ENCODE peak calls at places on chromosomes 6 and 20, in eight cellular contexts. One of them, this sample, is unnamed.

GRCh38 chr6:68777956-68778355 is 142.9 kb downstream of the ADGRB3 start:
- DNase-seq in CD4-positive, alpha-beta T cell: no peak
- DNase-seq in IMR-90: peak; percentile 2
- DNase-seq in upper lobe of right lung: no peak
- DNase-seq in dorsolateral prefrontal cortex: peak; percentile 80
- DNase-seq in trophoblast cell: no peak
- DNase-seq in psoas muscle: no peak
- DNase-seq in brain microvascular endothelial cell: peak; percentile 68
- DNase-seq in this sample: no peak

GRCh38 chr6:42981866-42982265 is 2.5 kb upstream of the PPP2R5D start:
- DNase-seq in CD4-positive, alpha-beta T cell: no peak
- DNase-seq in trophoblast cell: no peak
- DNase-seq in upper lobe of right lung: no peak
- DNase-seq in psoas muscle: no peak
- DNase-seq in dorsolateral prefrontal cortex: no peak
- DNase-seq in IMR-90: no peak
- DNase-seq in brain microvascular endothelial cell: no peak
- DNase-seq in this sample: no peak

GRCh38 chr20:23386304-23387117 is 24.5 kb downstream of the GZF1 start:
- DNase-seq in psoas muscle: no peak
- DNase-seq in CD4-positive, alpha-beta T cell: no peak
- DNase-seq in upper lobe of right lung: no peak
- DNase-seq in IMR-90: no peak
- DNase-seq in trophoblast cell: no peak
- DNase-seq in dorsolateral prefrontal cortex: no peak
- DNase-seq in brain microvascular endothelial cell: no peak
- DNase-seq in this sample: no peak

GRCh38 chr6:139751179-139751578 is 376.7 kb upstream of the CITED2 start:
- DNase-seq in CD4-positive, alpha-beta T cell: no peak
- DNase-seq in IMR-90: peak; percentile 41
- DNase-seq in upper lobe of right lung: no peak
- DNase-seq in psoas muscle: no peak
- DNase-seq in dorsolateral prefrontal cortex: no peak
- DNase-seq in brain microvascular endothelial cell: no peak
- DNase-seq in trophoblast cell: peak; percentile 57
- DNase-seq in this sample: no peak

GRCh38 chr6:134195164-134195906 is 122.6 kb downstream of the SGK1 start:
- DNase-seq in brain microvascular endothelial cell: peak; percentile 18
- DNase-seq in trophoblast cell: peak; percentile 49
- DNase-seq in psoas muscle: no peak
- DNase-seq in IMR-90: peak; percentile 61
- DNase-seq in upper lobe of right lung: no peak
- DNase-seq in CD4-positive, alpha-beta T cell: no peak
- DNase-seq in dorsolateral prefrontal cortex: no peak
- DNase-seq in this sample: no peak

GRCh38 chr6:166418691-166419143 is 36.0 kb upstream of the MPC1 start:
- DNase-seq in trophoblast cell: no peak
- DNase-seq in CD4-positive, alpha-beta T cell: no peak
- DNase-seq in upper lobe of right lung: peak; percentile 43
- DNase-seq in IMR-90: no peak
- DNase-seq in dorsolateral prefrontal cortex: no peak
- DNase-seq in brain microvascular endothelial cell: no peak
- DNase-seq in psoas muscle: no peak
- DNase-seq in this sample: no peak

GRCh38 chr20:24492698-24493097 is 23.3 kb downstream of the SYNDIG1 start:
- DNase-seq in psoas muscle: no peak
- DNase-seq in brain microvascular endothelial cell: no peak
- DNase-seq in upper lobe of right lung: no peak
- DNase-seq in IMR-90: no peak
- DNase-seq in dorsolateral prefrontal cortex: no peak
- DNase-seq in trophoblast cell: no peak
- DNase-seq in CD4-positive, alpha-beta T cell: no peak
- DNase-seq in this sample: no peak

GRCh38 chr20:47691632-47692031 is 93.6 kb downstream of the SULF2 start:
- DNase-seq in upper lobe of right lung: no peak
- DNase-seq in IMR-90: peak; percentile 22
- DNase-seq in dorsolateral prefrontal cortex: no peak
- DNase-seq in brain microvascular endothelial cell: peak; percentile 34
- DNase-seq in trophoblast cell: no peak
- DNase-seq in psoas muscle: no peak
- DNase-seq in CD4-positive, alpha-beta T cell: no peak
- DNase-seq in this sample: no peak

GRCh38 chr6:36120979-36121706 is 9.2 kb upstream of the MAPK13 start:
- DNase-seq in trophoblast cell: peak; percentile 60
- DNase-seq in CD4-positive, alpha-beta T cell: peak; percentile 63
- DNase-seq in IMR-90: no peak
- DNase-seq in dorsolateral prefrontal cortex: no peak
- DNase-seq in upper lobe of right lung: peak; percentile 81
- DNase-seq in psoas muscle: peak; percentile 60
- DNase-seq in brain microvascular endothelial cell: no peak
- DNase-seq in this sample: no peak

GRCh38 chr6:149696904-149697303 is 21.0 kb downstream of the LATS1 start:
- DNase-seq in upper lobe of right lung: no peak
- DNase-seq in IMR-90: peak; percentile 52
- DNase-seq in brain microvascular endothelial cell: peak; percentile 12
- DNase-seq in psoas muscle: no peak
- DNase-seq in dorsolateral prefrontal cortex: no peak
- DNase-seq in trophoblast cell: no peak
- DNase-seq in CD4-positive, alpha-beta T cell: no peak
- DNase-seq in this sample: peak; percentile 37

GRCh38 chr20:8583209-8584106 is 451.4 kb downstream of the PLCB1 start:
- DNase-seq in upper lobe of right lung: no peak
- DNase-seq in CD4-positive, alpha-beta T cell: no peak
- DNase-seq in trophoblast cell: peak; percentile 81
- DNase-seq in brain microvascular endothelial cell: no peak
- DNase-seq in psoas muscle: no peak
- DNase-seq in dorsolateral prefrontal cortex: no peak
- DNase-seq in IMR-90: peak; percentile 17
- DNase-seq in this sample: no peak

GRCh38 chr6:77015350-77015749 is 447.9 kb downstream of the HTR1B start:
- DNase-seq in IMR-90: peak; percentile 72
- DNase-seq in psoas muscle: no peak
- DNase-seq in brain microvascular endothelial cell: peak; percentile 53
- DNase-seq in dorsolateral prefrontal cortex: no peak
- DNase-seq in trophoblast cell: no peak
- DNase-seq in CD4-positive, alpha-beta T cell: no peak
- DNase-seq in upper lobe of right lung: no peak
- DNase-seq in this sample: peak; percentile 6

GRCh38 chr6:92647630-92648029 is 771.7 kb downstream of the EPHA7 start:
- DNase-seq in psoas muscle: no peak
- DNase-seq in upper lobe of right lung: no peak
- DNase-seq in brain microvascular endothelial cell: no peak
- DNase-seq in dorsolateral prefrontal cortex: no peak
- DNase-seq in IMR-90: no peak
- DNase-seq in CD4-positive, alpha-beta T cell: no peak
- DNase-seq in trophoblast cell: peak; percentile 41
- DNase-seq in this sample: no peak

GRCh38 chr6:46756469-46757205 is 9.9 kb downstream of the ANKRD66 start:
- DNase-seq in brain microvascular endothelial cell: no peak
- DNase-seq in CD4-positive, alpha-beta T cell: no peak
- DNase-seq in IMR-90: no peak
- DNase-seq in psoas muscle: no peak
- DNase-seq in trophoblast cell: peak; percentile 10
- DNase-seq in dorsolateral prefrontal cortex: no peak
- DNase-seq in upper lobe of right lung: no peak
- DNase-seq in this sample: no peak

GRCh38 chr6:166656269-166657206 is 29.5 kb upstream of the RPS6KA2 start:
- DNase-seq in upper lobe of right lung: no peak
- DNase-seq in brain microvascular endothelial cell: no peak
- DNase-seq in CD4-positive, alpha-beta T cell: no peak
- DNase-seq in trophoblast cell: no peak
- DNase-seq in dorsolateral prefrontal cortex: peak; percentile 70
- DNase-seq in psoas muscle: no peak
- DNase-seq in IMR-90: peak; percentile 58
- DNase-seq in this sample: no peak

DNA sequence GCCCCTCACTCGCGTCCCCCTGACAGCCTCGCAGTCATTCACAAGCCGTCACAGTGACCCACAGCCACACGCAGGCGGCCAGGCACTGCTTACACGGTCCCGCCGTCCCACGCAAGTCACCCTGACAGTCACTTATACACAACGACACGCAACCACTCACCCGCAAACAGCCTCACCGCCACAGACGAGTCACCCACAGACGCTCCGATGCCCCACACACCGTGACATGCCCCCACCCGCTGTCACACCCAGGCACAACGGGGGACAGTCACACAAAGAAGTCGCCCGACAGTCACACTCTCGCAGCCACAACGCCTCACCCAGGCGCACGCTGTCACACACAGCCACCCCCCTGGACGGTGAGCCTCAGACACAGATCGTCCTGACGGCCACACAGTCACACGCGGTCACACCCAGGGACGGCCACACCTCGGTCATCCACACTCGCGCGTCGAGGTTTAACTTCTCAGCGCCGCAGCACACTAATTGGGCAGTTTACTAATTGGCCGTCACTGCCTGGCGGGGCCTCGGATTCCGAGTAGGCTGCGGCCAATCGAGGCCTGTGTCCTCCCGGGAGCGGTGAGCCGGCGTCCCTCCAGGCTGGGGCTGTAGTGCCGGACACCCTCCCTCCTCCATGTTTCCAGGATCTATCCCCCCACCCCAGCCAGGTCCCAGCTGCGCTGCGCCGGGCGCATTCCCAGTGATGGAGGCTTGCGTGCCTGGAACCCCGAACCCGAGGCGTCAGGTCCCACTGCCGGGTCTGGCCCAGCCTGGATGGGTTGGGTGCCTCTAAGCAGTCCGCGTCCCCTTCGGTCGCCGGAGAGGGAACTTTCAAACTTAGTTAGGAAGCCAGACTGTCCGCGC is 789 bp downstream of the TOX2 start:
- DNase-seq in trophoblast cell: peak; percentile 1
- DNase-seq in brain microvascular endothelial cell: no peak
- DNase-seq in psoas muscle: no peak
- DNase-seq in CD4-positive, alpha-beta T cell: peak; percentile 42
- DNase-seq in dorsolateral prefrontal cortex: no peak
- DNase-seq in upper lobe of right lung: no peak
- DNase-seq in IMR-90: peak; percentile 23
- DNase-seq in this sample: no peak
- H3K27ac ChIP-seq in trophoblast cell: no peak overlapping the region
- H3K27ac ChIP-seq in brain microvascular endothelial cell: no peak overlapping the region
- H3K27ac ChIP-seq in psoas muscle: no peak overlapping the region
- H3K27ac ChIP-seq in CD4-positive, alpha-beta T cell: no peak overlapping the region
- H3K27ac ChIP-seq in dorsolateral prefrontal cortex: peak overlapping the region; percentile 27
- H3K27ac ChIP-seq in upper lobe of right lung: peak overlapping the region; percentile 58
- H3K27ac ChIP-seq in IMR-90: peak overlapping the region; percentile 89
- H3K27ac ChIP-seq in this sample: no peak overlapping the region

GRCh38 chr6:63927538-63927937 is 291.9 kb downstream of the PHF3 start:
- DNase-seq in brain microvascular endothelial cell: no peak
- DNase-seq in trophoblast cell: no peak
- DNase-seq in upper lobe of right lung: no peak
- DNase-seq in psoas muscle: no peak
- DNase-seq in IMR-90: no peak
- DNase-seq in dorsolateral prefrontal cortex: no peak
- DNase-seq in CD4-positive, alpha-beta T cell: no peak
- DNase-seq in this sample: no peak

GRCh38 chr6:63926950-63927349 is 291.3 kb downstream of the PHF3 start:
- DNase-seq in psoas muscle: no peak
- DNase-seq in upper lobe of right lung: no peak
- DNase-seq in IMR-90: no peak
- DNase-seq in CD4-positive, alpha-beta T cell: no peak
- DNase-seq in brain microvascular endothelial cell: no peak
- DNase-seq in dorsolateral prefrontal cortex: no peak
- DNase-seq in trophoblast cell: no peak
- DNase-seq in this sample: no peak

GRCh38 chr6:63928613-63929012 is 293.0 kb downstream of the PHF3 start:
- DNase-seq in upper lobe of right lung: no peak
- DNase-seq in trophoblast cell: no peak
- DNase-seq in IMR-90: no peak
- DNase-seq in CD4-positive, alpha-beta T cell: no peak
- DNase-seq in dorsolateral prefrontal cortex: no peak
- DNase-seq in brain microvascular endothelial cell: no peak
- DNase-seq in psoas muscle: no peak
- DNase-seq in this sample: no peak

GRCh38 chr6:63930848-63931247 is 295.2 kb downstream of the PHF3 start:
- DNase-seq in dorsolateral prefrontal cortex: no peak
- DNase-seq in CD4-positive, alpha-beta T cell: no peak
- DNase-seq in IMR-90: no peak
- DNase-seq in brain microvascular endothelial cell: no peak
- DNase-seq in psoas muscle: no peak
- DNase-seq in upper lobe of right lung: no peak
- DNase-seq in trophoblast cell: no peak
- DNase-seq in this sample: no peak

GRCh38 chr6:63929111-63929510 is 293.5 kb downstream of the PHF3 start:
- DNase-seq in trophoblast cell: no peak
- DNase-seq in brain microvascular endothelial cell: no peak
- DNase-seq in IMR-90: no peak
- DNase-seq in upper lobe of right lung: no peak
- DNase-seq in dorsolateral prefrontal cortex: no peak
- DNase-seq in CD4-positive, alpha-beta T cell: no peak
- DNase-seq in psoas muscle: no peak
- DNase-seq in this sample: no peak
- H3K27ac ChIP-seq in trophoblast cell: no peak overlapping the region
- H3K27ac ChIP-seq in brain microvascular endothelial cell: no peak overlapping the region
- H3K27ac ChIP-seq in IMR-90: no peak overlapping the region
- H3K27ac ChIP-seq in upper lobe of right lung: no peak overlapping the region
- H3K27ac ChIP-seq in dorsolateral prefrontal cortex: no peak overlapping the region
- H3K27ac ChIP-seq in CD4-positive, alpha-beta T cell: no peak overlapping the region
- H3K27ac ChIP-seq in psoas muscle: no peak overlapping the region
- H3K27ac ChIP-seq in this sample: no peak overlapping the region

GRCh38 chr6:136117081-136117480 is 133.0 kb downstream of the MTFR2 start:
- DNase-seq in dorsolateral prefrontal cortex: no peak
- DNase-seq in psoas muscle: no peak
- DNase-seq in IMR-90: peak; percentile 51
- DNase-seq in trophoblast cell: no peak
- DNase-seq in upper lobe of right lung: no peak
- DNase-seq in brain microvascular endothelial cell: no peak
- DNase-seq in CD4-positive, alpha-beta T cell: no peak
- DNase-seq in this sample: no peak
- H3K27ac ChIP-seq in dorsolateral prefrontal cortex: no peak overlapping the region
- H3K27ac ChIP-seq in psoas muscle: no peak overlapping the region
- H3K27ac ChIP-seq in IMR-90: peak overlapping the region; percentile 67
- H3K27ac ChIP-seq in trophoblast cell: no peak overlapping the region
- H3K27ac ChIP-seq in upper lobe of right lung: no peak overlapping the region
- H3K27ac ChIP-seq in brain microvascular endothelial cell: no peak overlapping the region
- H3K27ac ChIP-seq in CD4-positive, alpha-beta T cell: no peak overlapping the region
- H3K27ac ChIP-seq in this sample: no peak overlapping the region

GRCh38 chr6:4913705-4914411 is 90.0 kb downstream of the RPP40 start:
- DNase-seq in upper lobe of right lung: no peak
- DNase-seq in IMR-90: no peak
- DNase-seq in CD4-positive, alpha-beta T cell: no peak
- DNase-seq in psoas muscle: no peak
- DNase-seq in brain microvascular endothelial cell: no peak
- DNase-seq in dorsolateral prefrontal cortex: no peak
- DNase-seq in trophoblast cell: no peak
- DNase-seq in this sample: no peak
- H3K27ac ChIP-seq in upper lobe of right lung: no peak overlapping the region
- H3K27ac ChIP-seq in IMR-90: peak overlapping the region; percentile 46
- H3K27ac ChIP-seq in CD4-positive, alpha-beta T cell: no peak overlapping the region
- H3K27ac ChIP-seq in psoas muscle: peak overlapping the region; percentile 44
- H3K27ac ChIP-seq in brain microvascular endothelial cell: no peak overlapping the region
- H3K27ac ChIP-seq in dorsolateral prefrontal cortex: no peak overlapping the region
- H3K27ac ChIP-seq in trophoblast cell: no peak overlapping the region
- H3K27ac ChIP-seq in this sample: no peak overlapping the region

DNA sequence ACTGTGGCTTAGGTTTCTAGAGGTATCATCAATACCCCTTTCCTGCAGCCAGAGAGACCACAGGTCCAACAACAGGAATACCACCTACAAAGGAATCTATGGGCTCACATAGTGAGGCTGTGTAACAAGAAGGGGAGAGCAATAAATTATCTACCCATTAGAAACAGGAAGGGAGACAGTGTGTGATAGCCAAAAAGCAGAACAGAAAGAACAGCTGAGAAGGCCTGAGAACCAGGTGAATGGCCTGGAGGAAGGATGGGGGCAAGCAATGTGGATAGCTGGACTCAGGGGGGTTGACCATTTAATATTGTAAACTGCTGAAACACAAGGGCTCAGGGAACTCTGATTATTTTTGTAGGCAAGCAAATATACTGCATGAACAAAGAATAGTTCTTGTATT is 628.2 kb downstream of the COL12A1 start:
- DNase-seq in upper lobe of right lung: no peak
- DNase-seq in CD4-positive, alpha-beta T cell: no peak
- DNase-seq in psoas muscle: no peak
- DNase-seq in trophoblast cell: no peak
- DNase-seq in brain microvascular endothelial cell: no peak
- DNase-seq in dorsolateral prefrontal cortex: no peak
- DNase-seq in IMR-90: no peak
- DNase-seq in this sample: no peak
- H3K27ac ChIP-seq in upper lobe of right lung: no peak overlapping the region
- H3K27ac ChIP-seq in CD4-positive, alpha-beta T cell: no peak overlapping the region
- H3K27ac ChIP-seq in psoas muscle: no peak overlapping the region
- H3K27ac ChIP-seq in trophoblast cell: no peak overlapping the region
- H3K27ac ChIP-seq in brain microvascular endothelial cell: no peak overlapping the region
- H3K27ac ChIP-seq in dorsolateral prefrontal cortex: no peak overlapping the region
- H3K27ac ChIP-seq in IMR-90: peak overlapping the region; percentile 77
- H3K27ac ChIP-seq in this sample: no peak overlapping the region